ENCODE peak calls at places on chromosomes 2 and 18, in eight cellular contexts. U is dorsolateral prefrontal cortex, Z is GM23248, J is astrocyte, I is GM06990, Q is fibroblast of pulmonary artery, T is tibial artery, H is BE2C. V is an unnamed sample.

GRCh38 chr2:240585101-240585500 is 1.4 kb upstream of the CAPN10 start:
- DNase-seq in U (no peak), J (no peak), H (no peak), Q (no peak), Z (peak), I (no peak), T (no peak), V (peak)

GRCh38 chr18:55322176-55322735 is 265.7 kb downstream of the TCF4 start:
- DNase-seq in T (peak), I (peak), J (peak), U (peak), Z (peak), Q (peak), H (peak), V (peak)

GRCh38 chr2:46493241-46493970 is 14.0 kb downstream of the TMEM247 start:
- DNase-seq in T (no peak), Q (peak), H (no peak), I (peak), Z (peak), U (no peak), J (peak), V (peak)

GRCh38 chr2:143551946-143552655 is 422.9 kb downstream of the ARHGAP15 start:
- DNase-seq in Q (no peak), H (no peak), I (no peak), U (no peak), T (no peak), Z (no peak), J (peak), V (no peak)

GRCh38 chr2:105573490-105573889 is 171.2 kb upstream of the NCK2 start:
- DNase-seq in T (no peak), Q (no peak), H (no peak), Z (peak), I (no peak), U (no peak), J (no peak), V (peak)

GRCh38 chr18:2406544-2406943 is 164.8 kb downstream of the METTL4 start:
- DNase-seq in I (no peak), H (no peak), Z (peak), T (no peak), Q (peak), U (no peak), J (peak), V (no peak)

GRCh38 chr2:145006957-145007672 is 487.2 kb upstream of the ZEB2 start:
- DNase-seq in T (peak), I (no peak), J (peak), Z (peak), Q (peak), U (no peak), H (no peak), V (no peak)

GRCh38 chr18:51503351-51503750 is 305.9 kb upstream of the MEX3C start:
- DNase-seq in J (no peak), U (no peak), Z (no peak), Q (peak), T (no peak), I (no peak), H (no peak), V (no peak)

GRCh38 chr18:38747153-38747552 is 1181.6 kb upstream of the CELF4 start:
- DNase-seq in T (no peak), Q (no peak), H (no peak), U (no peak), I (peak), Z (no peak), J (no peak), V (peak)

GRCh38 chr2:25606892-25607291 is 66.5 kb downstream of the DTNB start:
- DNase-seq in Q (peak), U (no peak), T (no peak), J (peak), I (no peak), Z (peak), H (peak), V (peak)

GRCh38 chr2:219175928-219176817 is 552 bp downstream of the CNPPD1 start:
- DNase-seq in Z (peak), T (peak), U (peak), H (peak), J (peak), I (peak), Q (peak), V (peak)

GRCh38 chr2:160471950-160472349 is 21.7 kb downstream of the RBMS1 start:
- DNase-seq in J (no peak), Q (no peak), U (no peak), Z (peak), T (no peak), I (no peak), H (no peak), V (no peak)

GRCh38 chr2:42792087-42792582 is 248 bp downstream of the HAAO start:
- DNase-seq in Q (no peak), U (no peak), Z (peak), T (no peak), I (no peak), H (no peak), J (no peak), V (no peak)

GRCh38 chr2:151781642-151782041 is 46.6 kb downstream of the ARL5A start:
- DNase-seq in T (no peak), H (no peak), Z (no peak), U (no peak), Q (no peak), I (no peak), J (no peak), V (no peak)

GRCh38 chr18:23177433-23178072 is 42.3 kb downstream of the CABLES1 start:
- DNase-seq in U (no peak), Q (no peak), I (no peak), Z (no peak), J (no peak), H (no peak), T (no peak), V (no peak)

GRCh38 chr2:69559696-69560482 is 83.7 kb downstream of the AAK1 start:
- DNase-seq in Q (peak), J (peak), H (no peak), I (no peak), T (no peak), U (no peak), Z (peak), V (peak)

GRCh38 chr2:202023198-202023903 is 10.3 kb upstream of the FZD7 start:
- DNase-seq in T (no peak), I (no peak), Q (no peak), Z (no peak), U (no peak), J (no peak), H (no peak), V (no peak)

GRCh38 chr2:130823886-130824491 is 12.7 kb upstream of the ARHGEF4 start:
- DNase-seq in I (peak), Z (no peak), T (no peak), Q (no peak), J (no peak), H (no peak), U (no peak), V (no peak)

GRCh38 chr2:71784734-71785549 is 331.6 kb downstream of the DYSF start:
- DNase-seq in Z (peak), Q (no peak), I (no peak), T (peak), J (peak), U (no peak), H (no peak), V (no peak)

GRCh38 chr18:59737776-59738295 is 40.6 kb upstream of the CCBE1 start:
- DNase-seq in T (no peak), Z (no peak), I (no peak), U (no peak), Q (no peak), J (no peak), H (no peak), V (no peak)

GRCh38 chr18:34659579-34660517 is 50.2 kb upstream of the DTNA start:
- DNase-seq in H (peak), U (peak), J (peak), T (peak), I (no peak), Q (peak), Z (peak), V (no peak)

GRCh38 chr2:163347982-163348842 is 387.6 kb downstream of the FIGN start:
- DNase-seq in H (no peak), J (peak), Z (no peak), I (peak), Q (peak), U (peak), T (peak), V (no peak)

GRCh38 chr2:196502413-196502812 is 137.1 kb upstream of the CCDC150 start:
- DNase-seq in Z (no peak), U (no peak), T (no peak), Q (no peak), H (no peak), I (no peak), J (no peak), V (no peak)

GRCh38 chr2:20584637-20585321 is 66.1 kb downstream of the HS1BP3 start:
- DNase-seq in I (no peak), T (peak), H (no peak), J (peak), Q (peak), U (peak), Z (peak), V (no peak)

GRCh38 chr18:56374005-56374655 is 264.3 kb downstream of the TXNL1 start:
- DNase-seq in H (no peak), U (no peak), I (no peak), Q (peak), Z (peak), T (no peak), J (peak), V (peak)

GRCh38 chr2:12709207-12709522 is 7.6 kb upstream of the TRIB2 start:
- DNase-seq in J (no peak), Z (no peak), H (no peak), Q (no peak), T (no peak), U (no peak), I (no peak), V (no peak)

GRCh38 chr2:84838434-84839145 is 42.3 kb downstream of the TRABD2A start:
- DNase-seq in U (no peak), Q (no peak), J (peak), I (no peak), T (peak), Z (peak), H (no peak), V (no peak)

GRCh38 chr18:10927290-10927979 is 221.9 kb downstream of the PIEZO2 start:
- DNase-seq in Q (peak), J (peak), U (no peak), I (peak), Z (peak), T (no peak), H (no peak), V (no peak)

GRCh38 chr2:184566716-184567115 is 31.6 kb upstream of the ZNF804A start:
- DNase-seq in I (no peak), T (no peak), Z (no peak), U (no peak), H (no peak), Q (no peak), J (no peak), V (no peak)

GRCh38 chr18:49447810-49448745 is 12.4 kb downstream of the DYM start:
- DNase-seq in Z (peak), H (peak), T (no peak), Q (peak), U (no peak), J (peak), I (peak), V (peak)

GRCh38 chr2:199085201-199085750 is 372.5 kb downstream of the SATB2 start:
- DNase-seq in T (no peak), I (no peak), H (no peak), Q (no peak), J (peak), U (no peak), Z (peak), V (no peak)

GRCh38 chr2:73113634-73113958 is 848 bp upstream of the RAB11FIP5 start:
- DNase-seq in I (no peak), T (no peak), Q (no peak), J (peak), Z (no peak), H (no peak), U (no peak), V (no peak)
- H3K4me3 ChIP-seq in I (no peak), T (peak), Q (peak), J (peak), Z (peak), H (peak), U (peak), V (peak)

DNA sequence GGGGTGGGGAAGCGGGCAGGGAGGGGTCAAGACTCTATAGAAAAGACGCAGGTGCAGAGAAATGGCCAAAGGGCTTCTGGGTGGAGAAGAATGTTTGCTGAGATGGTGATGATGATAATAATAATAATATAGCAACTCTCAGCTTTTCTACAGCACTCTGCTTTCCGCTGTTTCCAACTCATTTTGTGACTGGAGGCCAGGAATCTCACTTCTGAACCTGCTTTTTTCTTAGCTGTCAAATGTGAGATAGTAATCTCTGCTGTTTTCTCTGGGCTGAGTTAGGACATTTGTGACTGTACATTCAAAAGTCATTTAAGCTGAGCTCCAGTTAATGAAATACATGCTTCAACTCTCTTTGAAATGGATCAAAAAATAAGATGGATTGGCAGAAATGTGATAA is 58.4 kb downstream of the TNS1 start:
- DNase-seq in U (no peak), I (no peak), Q (no peak), J (no peak), H (no peak), T (no peak), Z (no peak), V (no peak)
- H3K4me3 ChIP-seq in U (peak), I (no peak), Q (no peak), J (no peak), H (peak), T (peak), Z (peak), V (no peak)

DNA sequence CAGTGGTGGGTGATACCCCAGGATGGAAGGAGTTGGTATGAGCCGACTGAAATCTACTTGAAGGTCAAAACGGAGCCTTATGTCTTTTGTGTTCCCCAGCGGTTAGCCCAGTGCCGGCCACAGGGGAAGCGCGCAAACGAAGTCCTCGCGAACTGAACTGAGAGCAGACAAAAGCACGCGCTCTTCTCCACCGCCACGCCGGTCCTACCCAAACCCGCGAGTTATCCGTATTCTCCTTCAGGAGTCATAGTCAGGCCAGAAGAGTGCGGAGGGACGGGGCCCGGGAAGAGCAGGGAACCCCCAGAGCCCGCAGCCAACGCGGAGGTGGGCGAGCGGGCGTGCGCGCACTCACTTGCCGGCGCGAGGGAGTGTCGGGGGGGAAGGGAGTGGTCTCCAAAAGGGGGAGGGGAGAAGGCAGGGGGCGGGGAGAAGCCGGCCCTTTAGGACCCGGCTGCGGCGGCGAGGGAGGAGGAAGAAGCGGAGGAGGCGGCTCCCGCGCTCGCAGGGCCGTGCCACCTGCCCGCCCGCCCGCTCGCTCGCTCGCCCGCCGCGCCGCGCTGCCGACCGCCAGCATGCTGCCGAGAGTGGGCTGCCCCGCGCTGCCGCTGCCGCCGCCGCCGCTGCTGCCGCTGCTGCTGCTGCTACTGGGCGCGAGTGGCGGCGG is at the start of gene IGFBP2:
- DNase-seq in Q (no peak), H (peak), J (peak), T (no peak), U (no peak), I (no peak), Z (peak), V (no peak)
- H3K4me3 ChIP-seq in Q (peak), H (peak), J (peak), T (peak), U (peak), I (no peak), Z (peak), V (no peak)

GRCh38 chr2:36483290-36483689 is 114.7 kb downstream of the FEZ2 start:
- DNase-seq in T (no peak), J (no peak), Z (no peak), H (no peak), U (no peak), I (no peak), Q (no peak), V (no peak)

GRCh38 chr2:36487947-36488346 is 110.0 kb downstream of the FEZ2 start:
- DNase-seq in T (no peak), U (no peak), I (no peak), Z (no peak), H (no peak), J (no peak), Q (peak), V (no peak)

GRCh38 chr2:36484454-36484853 is 113.5 kb downstream of the FEZ2 start:
- DNase-seq in H (no peak), T (no peak), Z (no peak), J (no peak), I (no peak), Q (no peak), U (no peak), V (no peak)

GRCh38 chr2:36486546-36487044 is 111.4 kb downstream of the FEZ2 start:
- DNase-seq in H (no peak), I (no peak), Z (peak), Q (peak), T (no peak), J (peak), U (no peak), V (no peak)

GRCh38 chr2:36485521-36485920 is 112.4 kb downstream of the FEZ2 start:
- DNase-seq in T (no peak), Z (peak), I (no peak), U (no peak), J (peak), Q (peak), H (no peak), V (no peak)
- H3K4me3 ChIP-seq in T (no peak), Z (peak), I (no peak), U (no peak), J (no peak), Q (no peak), H (no peak), V (no peak)

DNA sequence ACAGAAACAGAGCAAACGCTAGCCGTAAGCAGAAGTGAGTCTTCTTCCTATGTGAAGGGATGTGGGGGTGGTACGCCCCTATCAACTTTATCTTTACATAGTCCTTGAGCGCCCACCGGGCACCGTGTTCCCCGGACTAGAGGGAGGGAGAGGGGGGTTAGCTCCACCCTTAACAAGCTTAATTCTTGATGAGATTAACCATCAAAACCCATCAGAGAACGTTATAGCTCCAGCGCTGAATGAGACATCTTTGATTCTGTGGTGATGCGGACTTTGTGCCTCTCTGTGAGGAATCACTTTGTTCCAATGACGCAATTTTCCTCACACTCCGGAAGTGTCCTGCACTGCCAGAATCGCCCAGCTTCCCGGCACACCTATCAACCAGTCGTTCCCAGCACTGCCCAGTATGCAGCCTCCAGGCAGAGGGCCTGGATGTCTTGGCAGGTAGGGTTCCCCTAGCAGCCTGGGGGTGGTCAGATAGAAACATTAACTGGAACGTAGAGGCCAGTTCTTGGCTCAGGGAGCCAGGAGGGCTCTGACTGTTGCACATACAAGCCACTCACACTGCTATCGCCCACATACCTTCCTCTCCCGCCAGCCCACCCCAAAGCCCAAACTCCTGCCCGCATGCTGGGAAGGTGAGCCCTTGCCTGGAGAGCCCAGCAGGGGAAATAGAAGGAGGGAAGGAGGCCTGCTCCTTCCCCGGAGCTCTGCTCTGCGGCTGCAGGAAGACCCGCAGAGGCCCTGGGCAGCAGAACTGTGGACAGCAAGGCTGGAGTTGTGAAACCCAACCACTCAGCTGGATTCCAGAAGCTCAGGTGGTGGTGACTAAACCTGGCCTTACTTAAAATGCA is 1.9 kb upstream of the ODC1 start:
- DNase-seq in T (no peak), H (no peak), U (no peak), I (no peak), J (no peak), Z (no peak), Q (peak), V (no peak)
- H3K4me3 ChIP-seq in T (peak), H (no peak), U (no peak), I (no peak), J (no peak), Z (no peak), Q (peak), V (no peak)